ENCODE peak calls at places on chromosome 7, in six cellular contexts. One of them, this sample, is unnamed. For H3K36me3, the result is how much of the 10 kb centered on the place peaks cover.

GRCh38 chr7:47453093-47454056 is 128.5 kb downstream of the TNS3 start:
- DNase-seq in body of pancreas: peak
- DNase-seq in transverse colon: peak
- DNase-seq in esophagus squamous epithelium: no peak
- DNase-seq in sigmoid colon: peak
- DNase-seq in ovary: peak
- DNase-seq in this sample: no peak

GRCh38 chr7:106626376-106627293 is 34.3 kb downstream of the CCDC71L start:
- DNase-seq in body of pancreas: peak
- DNase-seq in transverse colon: peak
- DNase-seq in esophagus squamous epithelium: no peak
- DNase-seq in sigmoid colon: no peak
- DNase-seq in ovary: no peak
- DNase-seq in this sample: no peak

GRCh38 chr7:27677912-27678612 is 15.4 kb upstream of the HIBADH start:
- DNase-seq in body of pancreas: peak
- DNase-seq in transverse colon: peak
- DNase-seq in esophagus squamous epithelium: no peak
- DNase-seq in sigmoid colon: no peak
- DNase-seq in ovary: no peak
- DNase-seq in this sample: no peak

GRCh38 chr7:137760111-137760510 is 86.7 kb downstream of the DGKI start:
- DNase-seq in body of pancreas: peak
- DNase-seq in transverse colon: no peak
- DNase-seq in esophagus squamous epithelium: no peak
- DNase-seq in sigmoid colon: no peak
- DNase-seq in ovary: no peak
- DNase-seq in this sample: no peak

GRCh38 chr7:85341121-85341520 is 154.3 kb upstream of the SEMA3D start:
- DNase-seq in body of pancreas: no peak
- DNase-seq in transverse colon: no peak
- DNase-seq in esophagus squamous epithelium: no peak
- DNase-seq in sigmoid colon: no peak
- DNase-seq in ovary: no peak
- DNase-seq in this sample: no peak

GRCh38 chr7:157493017-157493416 is 156.2 kb downstream of the DNAJB6 start:
- DNase-seq in body of pancreas: no peak
- DNase-seq in transverse colon: no peak
- DNase-seq in esophagus squamous epithelium: no peak
- DNase-seq in sigmoid colon: peak
- DNase-seq in ovary: no peak
- DNase-seq in this sample: no peak

GRCh38 chr7:49776994-49777393 is 3.6 kb downstream of the VWC2 start:
- DNase-seq in body of pancreas: no peak
- DNase-seq in transverse colon: peak
- DNase-seq in esophagus squamous epithelium: no peak
- DNase-seq in sigmoid colon: no peak
- DNase-seq in ovary: peak
- DNase-seq in this sample: no peak

GRCh38 chr7:158011941-158012340 is 575.7 kb downstream of the PTPRN2 start:
- DNase-seq in body of pancreas: no peak
- DNase-seq in transverse colon: no peak
- DNase-seq in esophagus squamous epithelium: no peak
- DNase-seq in sigmoid colon: no peak
- DNase-seq in ovary: no peak
- DNase-seq in this sample: no peak

GRCh38 chr7:49855281-49855980 is 82.0 kb downstream of the VWC2 start:
- DNase-seq in body of pancreas: no peak
- DNase-seq in transverse colon: no peak
- DNase-seq in esophagus squamous epithelium: no peak
- DNase-seq in sigmoid colon: no peak
- DNase-seq in ovary: no peak
- DNase-seq in this sample: no peak

GRCh38 chr7:112448376-112448775 is 1.9 kb upstream of the IFRD1 start:
- DNase-seq in body of pancreas: no peak
- DNase-seq in transverse colon: no peak
- DNase-seq in esophagus squamous epithelium: no peak
- DNase-seq in sigmoid colon: no peak
- DNase-seq in ovary: no peak
- DNase-seq in this sample: no peak

GRCh38 chr7:152189026-152189425 is 163.6 kb downstream of the GALNT11 start:
- DNase-seq in body of pancreas: no peak
- DNase-seq in transverse colon: no peak
- DNase-seq in esophagus squamous epithelium: no peak
- DNase-seq in sigmoid colon: no peak
- DNase-seq in ovary: no peak
- DNase-seq in this sample: no peak
- H3K36me3 ChIP-seq in body of pancreas: under half
- H3K36me3 ChIP-seq in transverse colon: under half
- H3K36me3 ChIP-seq in esophagus squamous epithelium: under half
- H3K36me3 ChIP-seq in sigmoid colon: under half
- H3K36me3 ChIP-seq in ovary: under half
- H3K36me3 ChIP-seq in this sample: half or more

GRCh38 chr7:76393116-76394031 is 16.1 kb downstream of the SSC4D start:
- DNase-seq in body of pancreas: peak
- DNase-seq in transverse colon: peak
- DNase-seq in esophagus squamous epithelium: peak
- DNase-seq in sigmoid colon: peak
- DNase-seq in ovary: peak
- DNase-seq in this sample: peak
- TF ChIP-seq POLR2A in body of pancreas: peak
- TF ChIP-seq POLR2A in transverse colon: peak
- TF ChIP-seq POLR2A in esophagus squamous epithelium: peak
- TF ChIP-seq POLR2A in sigmoid colon: peak
- TF ChIP-seq POLR2A in ovary: peak
- TF ChIP-seq POLR2A in this sample: peak

DNA sequence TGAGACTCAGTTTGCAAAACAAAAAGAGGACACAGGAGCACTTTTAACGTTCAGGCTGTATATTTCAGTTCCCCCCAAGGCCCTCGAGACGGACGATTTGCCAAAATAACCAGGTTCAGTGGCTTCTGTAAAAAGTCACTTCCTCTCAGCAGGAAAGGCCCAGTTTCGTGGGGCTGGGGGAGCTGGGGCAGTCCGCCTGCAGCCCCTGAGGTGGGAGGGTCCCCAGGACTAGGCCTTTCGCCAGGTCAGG is 28.8 kb downstream of the WDR86 start:
- DNase-seq in body of pancreas: no peak
- DNase-seq in transverse colon: no peak
- DNase-seq in esophagus squamous epithelium: no peak
- DNase-seq in sigmoid colon: no peak
- DNase-seq in ovary: no peak
- DNase-seq in this sample: no peak
- H3K4me3 ChIP-seq in body of pancreas: no peak
- H3K4me3 ChIP-seq in transverse colon: peak
- H3K4me3 ChIP-seq in esophagus squamous epithelium: peak
- H3K4me3 ChIP-seq in sigmoid colon: peak
- H3K4me3 ChIP-seq in ovary: no peak
- H3K4me3 ChIP-seq in this sample: peak

GRCh38 chr7:127705461-127705959 is 53.5 kb downstream of the SND1 start:
- DNase-seq in body of pancreas: no peak
- DNase-seq in transverse colon: no peak
- DNase-seq in esophagus squamous epithelium: no peak
- DNase-seq in sigmoid colon: no peak
- DNase-seq in ovary: no peak
- DNase-seq in this sample: no peak

GRCh38 chr7:127710635-127711034 is 58.6 kb downstream of the SND1 start:
- DNase-seq in body of pancreas: no peak
- DNase-seq in transverse colon: no peak
- DNase-seq in esophagus squamous epithelium: no peak
- DNase-seq in sigmoid colon: no peak
- DNase-seq in ovary: no peak
- DNase-seq in this sample: no peak

GRCh38 chr7:127706766-127707165 is 54.8 kb downstream of the SND1 start:
- DNase-seq in body of pancreas: no peak
- DNase-seq in transverse colon: no peak
- DNase-seq in esophagus squamous epithelium: no peak
- DNase-seq in sigmoid colon: no peak
- DNase-seq in ovary: no peak
- DNase-seq in this sample: no peak

GRCh38 chr7:127708788-127709187 is 56.8 kb downstream of the SND1 start:
- DNase-seq in body of pancreas: peak
- DNase-seq in transverse colon: peak
- DNase-seq in esophagus squamous epithelium: peak
- DNase-seq in sigmoid colon: peak
- DNase-seq in ovary: peak
- DNase-seq in this sample: no peak

GRCh38 chr7:127708201-127708600 is 56.2 kb downstream of the SND1 start:
- DNase-seq in body of pancreas: no peak
- DNase-seq in transverse colon: no peak
- DNase-seq in esophagus squamous epithelium: no peak
- DNase-seq in sigmoid colon: no peak
- DNase-seq in ovary: no peak
- DNase-seq in this sample: no peak
- H3K36me3 ChIP-seq in body of pancreas: under half
- H3K36me3 ChIP-seq in transverse colon: under half
- H3K36me3 ChIP-seq in esophagus squamous epithelium: under half
- H3K36me3 ChIP-seq in sigmoid colon: under half
- H3K36me3 ChIP-seq in ovary: under half
- H3K36me3 ChIP-seq in this sample: half or more

GRCh38 chr7:130673066-130673465 is 4.5 kb upstream of the COPG2 start:
- DNase-seq in body of pancreas: no peak
- DNase-seq in transverse colon: no peak
- DNase-seq in esophagus squamous epithelium: no peak
- DNase-seq in sigmoid colon: no peak
- DNase-seq in ovary: no peak
- DNase-seq in this sample: no peak

GRCh38 chr7:130667593-130668257 is 823 bp downstream of the COPG2 start:
- DNase-seq in body of pancreas: no peak
- DNase-seq in transverse colon: no peak
- DNase-seq in esophagus squamous epithelium: no peak
- DNase-seq in sigmoid colon: no peak
- DNase-seq in ovary: no peak
- DNase-seq in this sample: no peak

GRCh38 chr7:130669051-130669700 is 628 bp upstream of the COPG2 start:
- DNase-seq in body of pancreas: no peak
- DNase-seq in transverse colon: no peak
- DNase-seq in esophagus squamous epithelium: no peak
- DNase-seq in sigmoid colon: no peak
- DNase-seq in ovary: no peak
- DNase-seq in this sample: no peak

GRCh38 chr7:130672146-130672545 is 3.6 kb upstream of the COPG2 start:
- DNase-seq in body of pancreas: no peak
- DNase-seq in transverse colon: no peak
- DNase-seq in esophagus squamous epithelium: no peak
- DNase-seq in sigmoid colon: no peak
- DNase-seq in ovary: no peak
- DNase-seq in this sample: no peak

GRCh38 chr7:130668258-130669050 is at the start of gene COPG2:
- DNase-seq in body of pancreas: peak
- DNase-seq in transverse colon: peak
- DNase-seq in esophagus squamous epithelium: peak
- DNase-seq in sigmoid colon: peak
- DNase-seq in ovary: peak
- DNase-seq in this sample: peak
- TF ChIP-seq POLR2A in body of pancreas: peak
- TF ChIP-seq POLR2A in transverse colon: no peak
- TF ChIP-seq POLR2A in esophagus squamous epithelium: no peak
- TF ChIP-seq POLR2A in sigmoid colon: no peak
- TF ChIP-seq POLR2A in ovary: peak
- TF ChIP-seq POLR2A in this sample: no peak

GRCh38 chr7:44976040-44976745 is 2.6 kb downstream of the MYO1G start:
- DNase-seq in body of pancreas: no peak
- DNase-seq in transverse colon: no peak
- DNase-seq in esophagus squamous epithelium: no peak
- DNase-seq in sigmoid colon: no peak
- DNase-seq in ovary: no peak
- DNase-seq in this sample: peak

GRCh38 chr7:44977956-44978355 is 859 bp downstream of the MYO1G start:
- DNase-seq in body of pancreas: no peak
- DNase-seq in transverse colon: peak
- DNase-seq in esophagus squamous epithelium: no peak
- DNase-seq in sigmoid colon: peak
- DNase-seq in ovary: no peak
- DNase-seq in this sample: peak

GRCh38 chr7:44978511-44979366 is at the start of gene MYO1G:
- DNase-seq in body of pancreas: no peak
- DNase-seq in transverse colon: peak
- DNase-seq in esophagus squamous epithelium: peak
- DNase-seq in sigmoid colon: peak
- DNase-seq in ovary: no peak
- DNase-seq in this sample: peak

GRCh38 chr7:44976746-44977196 is 2.0 kb downstream of the MYO1G start:
- DNase-seq in body of pancreas: no peak
- DNase-seq in transverse colon: no peak
- DNase-seq in esophagus squamous epithelium: no peak
- DNase-seq in sigmoid colon: no peak
- DNase-seq in ovary: no peak
- DNase-seq in this sample: peak

DNA sequence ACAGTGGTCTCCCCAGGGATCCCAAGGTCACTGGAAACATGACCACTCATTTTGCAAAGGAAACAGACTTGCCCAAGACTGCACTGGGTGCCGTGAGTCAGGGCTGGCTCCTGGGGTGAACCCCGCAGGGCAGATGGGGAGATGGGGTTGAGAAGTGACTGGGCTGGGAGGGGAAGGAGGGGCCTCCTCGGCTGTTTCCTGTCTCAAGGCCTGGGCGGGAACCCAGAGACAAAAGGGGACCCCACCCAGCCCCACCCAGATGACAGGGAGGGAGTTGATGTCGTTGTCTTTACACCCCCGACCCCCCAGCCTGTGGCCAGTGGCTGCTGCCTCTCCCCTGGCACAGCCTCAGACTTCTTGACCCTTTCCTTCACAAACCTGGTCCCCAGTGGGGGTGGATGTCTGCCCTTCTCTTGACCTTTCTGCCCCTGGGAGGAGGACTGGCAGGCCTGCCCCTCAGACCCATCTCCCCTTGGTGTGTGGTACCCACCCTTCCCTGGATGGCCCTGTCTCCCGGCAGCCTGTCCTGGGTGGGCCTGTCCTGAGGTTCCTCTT is 1.4 kb downstream of the MYO1G start:
- DNase-seq in body of pancreas: no peak
- DNase-seq in transverse colon: no peak
- DNase-seq in esophagus squamous epithelium: no peak
- DNase-seq in sigmoid colon: no peak
- DNase-seq in ovary: no peak
- DNase-seq in this sample: peak
- H3K4me3 ChIP-seq in body of pancreas: no peak
- H3K4me3 ChIP-seq in transverse colon: no peak
- H3K4me3 ChIP-seq in esophagus squamous epithelium: peak
- H3K4me3 ChIP-seq in sigmoid colon: no peak
- H3K4me3 ChIP-seq in ovary: no peak
- H3K4me3 ChIP-seq in this sample: peak

GRCh38 chr7:116543664-116544063 is 18.8 kb downstream of the CAV1 start:
- DNase-seq in body of pancreas: no peak
- DNase-seq in transverse colon: no peak
- DNase-seq in esophagus squamous epithelium: no peak
- DNase-seq in sigmoid colon: no peak
- DNase-seq in ovary: no peak
- DNase-seq in this sample: no peak
- H3K36me3 ChIP-seq in body of pancreas: under half
- H3K36me3 ChIP-seq in transverse colon: under half
- H3K36me3 ChIP-seq in esophagus squamous epithelium: under half
- H3K36me3 ChIP-seq in sigmoid colon: under half
- H3K36me3 ChIP-seq in ovary: under half
- H3K36me3 ChIP-seq in this sample: under half

GRCh38 chr7:32490127-32490796 is at the start of gene LSM5:
- DNase-seq in body of pancreas: peak
- DNase-seq in transverse colon: peak
- DNase-seq in esophagus squamous epithelium: peak
- DNase-seq in sigmoid colon: peak
- DNase-seq in ovary: peak
- DNase-seq in this sample: peak
- TF ChIP-seq POLR2A in body of pancreas: peak
- TF ChIP-seq POLR2A in transverse colon: peak
- TF ChIP-seq POLR2A in esophagus squamous epithelium: no peak
- TF ChIP-seq POLR2A in sigmoid colon: no peak
- TF ChIP-seq POLR2A in ovary: no peak
- TF ChIP-seq POLR2A in this sample: peak